ENCODE peak calls at places on chromosome 5, in six cellular contexts. H, V, Q, E, D and O are unnamed samples. For H3K79me1, the result is how much of the 10 kb centered on the place peaks cover.

GRCh38 chr5:8729437-8729836 is 816.4 kb downstream of the SEMA5A start:
- DNase-seq in D (peak), V (no peak), H (peak), Q (peak), E (no peak), O (no peak)

GRCh38 chr5:154103223-154103622 is 64.5 kb downstream of the MFAP3 start:
- DNase-seq in E (no peak), V (no peak), D (no peak), Q (no peak), H (no peak), O (no peak)

GRCh38 chr5:96329886-96330531 is 103.0 kb downstream of the PCSK1 start:
- DNase-seq in D (no peak), V (no peak), H (no peak), Q (no peak), E (no peak), O (no peak)

GRCh38 chr5:108801776-108802175 is 54.1 kb downstream of the FER start:
- DNase-seq in H (peak), E (no peak), D (peak), Q (peak), V (no peak), O (no peak)

GRCh38 chr5:131536211-131536826 is 98.7 kb downstream of the RAPGEF6 start:
- DNase-seq in V (no peak), D (peak), H (peak), Q (peak), E (no peak), O (no peak)

GRCh38 chr5:8340739-8341344 is 471.9 kb downstream of the MTRR start:
- DNase-seq in Q (peak), V (no peak), H (peak), D (no peak), E (peak), O (no peak)

GRCh38 chr5:145479862-145480261 is 355.3 kb downstream of the PRELID2 start:
- DNase-seq in Q (peak), E (no peak), D (peak), H (peak), V (no peak), O (no peak)

GRCh38 chr5:10724799-10725507 is 36.1 kb downstream of the DAP start:
- DNase-seq in E (no peak), Q (peak), D (no peak), V (no peak), H (peak), O (no peak)

GRCh38 chr5:347712-348284 is 26.3 kb downstream of the AHRR start:
- DNase-seq in H (no peak), V (no peak), D (no peak), E (no peak), Q (no peak), O (no peak)

GRCh38 chr5:33369470-33370134 is 71.2 kb upstream of the TARS1 start:
- DNase-seq in D (no peak), E (no peak), H (peak), Q (peak), V (no peak), O (no peak)

GRCh38 chr5:171755354-171755821 is 30.2 kb upstream of the SMIM23 start:
- DNase-seq in D (peak), Q (peak), H (peak), E (no peak), V (no peak), O (no peak)

GRCh38 chr5:105840800-105841199 is 1829.9 kb downstream of the EFNA5 start:
- DNase-seq in E (no peak), H (no peak), D (no peak), V (no peak), Q (no peak), O (no peak)

GRCh38 chr5:178423431-178423830 is 166.8 kb downstream of the COL23A1 start:
- DNase-seq in E (no peak), V (no peak), Q (no peak), D (no peak), H (no peak), O (no peak)

GRCh38 chr5:154355141-154355611 is 90.6 kb upstream of the SAP30L start:
- DNase-seq in V (no peak), D (no peak), Q (no peak), E (peak), H (no peak), O (no peak)

GRCh38 chr5:150763023-150763793 is 4.4 kb upstream of the DCTN4 start:
- DNase-seq in E (no peak), H (peak), D (peak), Q (peak), V (no peak), O (no peak)

GRCh38 chr5:125410501-125411162 is 664.2 kb upstream of the ZNF608 start:
- DNase-seq in E (no peak), H (peak), V (no peak), D (peak), Q (peak), O (no peak)

GRCh38 chr5:151239237-151239861 is 13.6 kb upstream of the GM2A start:
- DNase-seq in V (no peak), E (peak), Q (peak), D (peak), H (peak), O (peak)

GRCh38 chr5:7087719-7088297 is 308.1 kb upstream of the ADCY2 start:
- DNase-seq in Q (no peak), D (no peak), E (no peak), V (no peak), H (no peak), O (no peak)

GRCh38 chr5:138340008-138340407 is 1.9 kb downstream of the FAM53C start:
- DNase-seq in D (no peak), V (no peak), E (no peak), Q (no peak), H (no peak), O (no peak)

GRCh38 chr5:91207248-91207647 is 175.9 kb downstream of the ARRDC3 start:
- DNase-seq in H (peak), V (no peak), E (no peak), Q (no peak), D (peak), O (no peak)

GRCh38 chr5:153905214-153905613 is 133.5 kb downstream of the FAM114A2 start:
- DNase-seq in E (peak), D (no peak), H (no peak), V (no peak), Q (no peak), O (no peak)

GRCh38 chr5:116084231-116084630 is 594 bp upstream of the COMMD10 start:
- DNase-seq in E (peak), Q (peak), H (peak), V (no peak), D (no peak), O (no peak)

DNA sequence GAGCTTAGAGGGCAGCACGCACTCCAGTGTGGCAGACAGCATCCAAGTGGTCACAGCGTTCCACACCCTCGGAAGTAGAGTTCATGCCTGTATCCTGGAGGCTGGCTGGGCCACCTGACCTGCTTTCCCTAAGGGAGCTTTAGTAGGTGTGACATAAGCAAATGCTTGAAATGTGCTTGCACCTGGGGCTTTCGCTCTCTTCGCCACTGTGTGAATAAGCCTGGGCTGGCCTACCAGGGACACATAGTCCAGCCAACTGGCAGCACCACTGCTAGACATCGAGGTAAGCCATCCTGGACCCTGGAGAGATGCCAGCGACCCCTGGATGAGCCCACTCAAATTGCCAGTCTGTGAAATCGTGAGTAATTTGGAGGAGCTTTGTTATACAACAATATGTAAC is 24.9 kb upstream of the IRX4 start:
- DNase-seq in H (no peak), E (no peak), V (no peak), D (no peak), Q (no peak), O (no peak)
- H3K79me1 ChIP-seq in H (under half), E (under half), V (under half), D (under half), Q (under half), O (under half)

GRCh38 chr5:40832345-40832744 is 2.7 kb downstream of the RPL37 start:
- DNase-seq in D (peak), H (peak), V (no peak), E (no peak), Q (no peak), O (no peak)
- H3K4me3 ChIP-seq in D (no peak), H (no peak), V (no peak), E (no peak), Q (no peak), O (no peak)

GRCh38 chr5:144254552-144254951 is 83.9 kb downstream of the KCTD16 start:
- DNase-seq in Q (no peak), E (no peak), H (no peak), D (no peak), V (no peak), O (no peak)
- H3K4me2 ChIP-seq in Q (no peak), E (no peak), H (no peak), D (no peak), V (no peak), O (no peak)

GRCh38 chr5:139903805-139904565 is 108.4 kb downstream of the PSD2 start:
- DNase-seq in D (peak), H (no peak), E (peak), V (no peak), Q (peak), O (peak)
- H3K79me1 ChIP-seq in D (under half), H (under half), E (under half), V (under half), Q (under half), O (under half)

GRCh38 chr5:31963358-31963757 is 210.8 kb downstream of the GOLPH3 start:
- DNase-seq in E (no peak), H (no peak), V (no peak), Q (no peak), D (peak), O (no peak)

GRCh38 chr5:31965227-31965626 is 208.9 kb downstream of the GOLPH3 start:
- DNase-seq in D (no peak), H (no peak), V (no peak), E (no peak), Q (no peak), O (no peak)

GRCh38 chr5:31962321-31962720 is 211.8 kb downstream of the GOLPH3 start:
- DNase-seq in Q (no peak), H (no peak), E (peak), V (no peak), D (no peak), O (no peak)

GRCh38 chr5:31962928-31963327 is 211.2 kb downstream of the GOLPH3 start:
- DNase-seq in E (no peak), D (peak), Q (no peak), H (no peak), V (no peak), O (no peak)

DNA sequence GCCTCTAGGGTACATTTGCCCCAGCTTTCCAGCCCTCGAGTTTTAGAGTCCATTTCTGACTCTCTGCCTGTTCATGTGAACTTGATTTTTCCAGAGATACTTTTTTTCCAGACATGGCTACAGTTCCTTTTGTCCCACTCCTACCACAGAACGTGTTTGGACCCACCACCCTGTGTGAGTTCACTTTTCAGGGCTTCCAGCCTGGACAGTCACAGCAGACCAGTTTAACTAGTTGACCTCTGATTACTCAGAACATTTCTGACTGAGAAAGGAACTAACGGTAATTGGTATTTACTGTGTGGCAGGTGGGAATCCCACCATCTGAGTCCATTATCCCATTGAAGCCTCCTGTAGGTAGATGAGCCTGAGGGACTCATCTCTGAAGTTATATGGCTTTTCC is 210.2 kb downstream of the GOLPH3 start:
- DNase-seq in V (no peak), H (no peak), D (peak), E (no peak), Q (no peak), O (no peak)
- H3K4me3 ChIP-seq in V (no peak), H (no peak), D (no peak), E (no peak), Q (no peak), O (no peak)

GRCh38 chr5:1858436-1858835 is 24.3 kb downstream of the IRX4 start:
- DNase-seq in E (no peak), H (no peak), D (no peak), V (no peak), Q (no peak), O (no peak)

GRCh38 chr5:1855075-1855474 is 27.6 kb downstream of the IRX4 start:
- DNase-seq in E (no peak), H (no peak), V (no peak), Q (no peak), D (no peak), O (no peak)

GRCh38 chr5:1857256-1857600 is 25.5 kb downstream of the IRX4 start:
- DNase-seq in D (no peak), H (no peak), E (no peak), Q (no peak), V (no peak), O (no peak)

GRCh38 chr5:1855573-1855972 is 27.2 kb downstream of the IRX4 start:
- DNase-seq in D (no peak), V (no peak), Q (no peak), H (no peak), E (no peak), O (no peak)

GRCh38 chr5:1856596-1857255 is 26.0 kb downstream of the IRX4 start:
- DNase-seq in Q (no peak), H (no peak), D (no peak), V (no peak), E (no peak), O (no peak)
- H3K4me2 ChIP-seq in Q (no peak), H (no peak), D (no peak), V (no peak), E (no peak), O (no peak)